ENCODE peak calls at places on chromosomes 13 and 19, in five cellular contexts. R, G, J, E and V are unnamed samples. For H3K9me3, the result is how much of the 10 kb centered on the place peaks cover.

GRCh38 chr13:25371608-25372274 is at the start of gene ATP8A2:
- DNase-seq in R (peak), J (no peak), E (no peak), G (no peak), V (no peak)

GRCh38 chr19:2867025-2867991 is at the start of gene ZNF556:
- DNase-seq in G (no peak), R (no peak), J (peak), E (no peak), V (peak)

GRCh38 chr19:43731854-43732253 is 16.0 kb downstream of the IRGC start:
- DNase-seq in J (no peak), E (no peak), R (no peak), G (no peak), V (no peak)

GRCh38 chr19:35936738-35937268 is 629 bp downstream of the LRFN3 start:
- DNase-seq in E (no peak), J (no peak), G (no peak), R (no peak), V (no peak)

GRCh38 chr13:101706651-101707050 is 254.2 kb downstream of the ITGBL1 start:
- DNase-seq in G (peak), J (no peak), R (no peak), E (no peak), V (no peak)

GRCh38 chr13:30551194-30551593 is 66.5 kb upstream of the USPL1 start:
- DNase-seq in G (no peak), R (no peak), E (no peak), J (no peak), V (no peak)

GRCh38 chr13:36069881-36070366 is 61.3 kb downstream of the DCLK1 start:
- DNase-seq in J (peak), E (no peak), R (no peak), G (no peak), V (peak)

GRCh38 chr13:32136716-32137115 is 105.1 kb downstream of the FRY start:
- DNase-seq in J (no peak), R (no peak), G (no peak), E (no peak), V (no peak)

GRCh38 chr13:35714096-35714495 is 237.6 kb upstream of the MAB21L1 start:
- DNase-seq in R (no peak), E (no peak), G (no peak), J (no peak), V (no peak)

GRCh38 chr19:19405919-19406877 is 723 bp downstream of the GATAD2A start:
- DNase-seq in J (peak), G (peak), R (peak), E (peak), V (peak)

GRCh38 chr13:100088648-100089601 is at the start of gene PCCA:
- DNase-seq in G (peak), R (peak), E (peak), J (peak), V (peak)

GRCh38 chr13:99087954-99088491 is 110.2 kb upstream of the DOCK9 start:
- DNase-seq in G (peak), J (peak), R (no peak), E (no peak), V (no peak)

DNA sequence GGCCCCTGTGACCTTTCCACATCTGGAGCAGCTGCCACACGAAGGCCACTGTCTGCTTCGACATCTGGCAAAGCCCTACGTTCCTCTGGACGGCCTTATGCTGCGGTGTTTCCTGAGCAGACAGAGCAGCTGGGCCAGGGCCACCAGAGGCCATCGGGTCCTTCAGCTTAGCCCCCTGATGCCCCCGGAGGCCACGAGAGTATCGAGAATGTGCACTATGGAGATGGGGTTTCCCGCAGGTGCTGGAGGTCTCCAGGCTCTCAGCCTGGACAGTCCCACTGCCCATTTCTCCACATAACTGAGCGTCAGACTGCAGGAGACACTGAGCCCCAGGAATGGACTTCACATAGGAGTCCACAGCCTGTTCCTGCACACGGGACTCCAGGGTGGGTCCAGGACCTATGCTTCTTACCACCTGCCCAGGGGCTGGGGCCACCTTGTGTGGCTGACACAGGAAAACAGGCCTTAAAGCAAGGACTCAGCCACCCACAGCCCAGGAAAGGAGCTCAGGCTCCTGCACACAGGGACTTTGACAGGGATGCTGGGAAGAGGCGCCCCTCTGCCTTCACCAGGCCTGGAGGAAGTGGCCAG is 80.7 kb downstream of the SLC7A1 start:
- DNase-seq in R (no peak), G (no peak), J (no peak), E (no peak), V (no peak)
- TF ChIP-seq CTCF in R (no peak), G (no peak), J (no peak), E (no peak), V (no peak)

GRCh38 chr19:45972081-45972943 is 1.4 kb downstream of the NOVA2 start:
- DNase-seq in R (peak), G (no peak), J (no peak), E (no peak), V (no peak)
- TF ChIP-seq POLR2A in R (no peak), G (no peak), J (no peak), E (no peak), V (no peak)

DNA sequence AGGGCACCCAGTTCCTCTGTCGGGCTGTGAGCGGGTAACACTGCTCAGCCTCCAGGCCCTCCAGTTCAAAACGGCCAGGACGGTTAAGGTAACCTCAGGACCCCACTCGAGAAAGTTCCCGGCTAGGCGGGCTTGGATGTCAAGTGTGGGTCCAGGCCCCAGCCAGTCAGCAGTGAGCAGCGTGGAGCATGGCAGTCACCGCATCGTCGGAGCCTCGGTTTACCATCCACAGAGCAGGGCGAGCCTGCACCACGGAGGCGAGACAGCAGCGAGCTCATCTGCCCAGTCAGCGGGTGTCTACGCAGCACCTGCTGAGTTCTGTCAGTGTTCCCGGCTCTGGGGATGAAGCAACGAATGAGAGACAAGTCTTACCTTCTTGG is 8.0 kb upstream of the CNOT3 start:
- DNase-seq in E (no peak), J (no peak), R (no peak), G (no peak), V (no peak)
- H3K9me3 ChIP-seq in E (under half), J (under half), R (under half), G (under half), V (under half)

DNA sequence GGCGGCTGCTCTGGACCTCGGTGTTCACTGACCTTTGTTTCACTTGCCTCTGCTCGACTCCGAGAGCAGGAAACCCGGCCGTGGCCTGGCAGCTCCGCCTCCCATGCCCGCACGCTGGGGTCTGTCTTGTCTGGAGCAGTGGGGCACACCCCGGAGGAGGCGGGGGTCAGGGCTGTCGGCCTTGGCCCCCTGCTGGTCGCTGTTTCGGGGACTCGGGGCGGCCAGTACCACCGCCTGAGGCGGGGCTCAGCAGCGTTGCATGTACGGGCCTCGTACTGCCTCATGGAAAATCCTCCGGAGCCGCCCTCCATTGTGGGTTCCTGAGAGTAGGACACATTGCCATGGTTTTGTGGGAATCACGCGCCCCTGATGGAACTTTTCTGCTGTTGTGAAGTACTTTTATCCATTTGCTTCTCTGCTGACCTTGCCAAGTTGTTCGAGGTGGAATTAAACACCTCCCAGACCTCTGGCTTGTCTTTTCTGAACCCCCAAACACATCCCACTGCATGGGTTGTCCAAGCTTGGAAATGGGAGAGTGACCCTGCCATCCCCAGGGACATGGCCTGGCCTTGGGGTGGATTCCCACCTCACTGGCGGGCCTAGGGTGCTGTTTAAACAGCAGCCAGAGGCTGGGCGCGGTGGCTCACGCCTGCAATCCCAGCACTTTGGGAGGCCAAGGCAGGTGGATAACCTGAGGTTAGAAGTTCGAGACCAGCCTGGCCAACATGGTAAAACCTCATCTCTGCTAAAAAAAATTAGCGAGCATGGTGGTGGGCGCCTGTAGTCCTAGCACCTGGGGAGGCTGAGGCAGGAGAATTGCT is 5.5 kb upstream of the NDUFS7 start:
- DNase-seq in R (no peak), E (no peak), G (no peak), J (no peak), V (no peak)
- TF ChIP-seq CTCF in R (no peak), E (no peak), G (no peak), J (no peak), V (no peak)

GRCh38 chr19:40407714-40408600 is 5.2 kb downstream of the PRX start:
- DNase-seq in R (no peak), J (no peak), G (no peak), E (no peak), V (no peak)

GRCh38 chr19:40398417-40399056 is 8.6 kb upstream of the HIPK4 start:
- DNase-seq in J (peak), E (peak), R (peak), G (peak), V (peak)

GRCh38 chr19:40397568-40397906 is 7.6 kb upstream of the HIPK4 start:
- DNase-seq in R (no peak), G (no peak), E (no peak), J (no peak), V (peak)

GRCh38 chr19:40400521-40400920 is 10.5 kb upstream of the HIPK4 start:
- DNase-seq in J (peak), R (no peak), G (no peak), E (no peak), V (no peak)

GRCh38 chr19:40403262-40403984 is 9.8 kb downstream of the PRX start:
- DNase-seq in R (peak), J (peak), G (peak), E (peak), V (peak)
- TF ChIP-seq POLR2A in R (no peak), J (no peak), G (peak), E (no peak), V (no peak)

GRCh38 chr19:9570255-9570654 is 14.0 kb downstream of the ZNF121 start:
- DNase-seq in J (no peak), E (no peak), R (no peak), G (no peak), V (no peak)
- H3K9me3 ChIP-seq in J (under half), E (half or more), R (half or more), G (half or more), V (under half)

DNA sequence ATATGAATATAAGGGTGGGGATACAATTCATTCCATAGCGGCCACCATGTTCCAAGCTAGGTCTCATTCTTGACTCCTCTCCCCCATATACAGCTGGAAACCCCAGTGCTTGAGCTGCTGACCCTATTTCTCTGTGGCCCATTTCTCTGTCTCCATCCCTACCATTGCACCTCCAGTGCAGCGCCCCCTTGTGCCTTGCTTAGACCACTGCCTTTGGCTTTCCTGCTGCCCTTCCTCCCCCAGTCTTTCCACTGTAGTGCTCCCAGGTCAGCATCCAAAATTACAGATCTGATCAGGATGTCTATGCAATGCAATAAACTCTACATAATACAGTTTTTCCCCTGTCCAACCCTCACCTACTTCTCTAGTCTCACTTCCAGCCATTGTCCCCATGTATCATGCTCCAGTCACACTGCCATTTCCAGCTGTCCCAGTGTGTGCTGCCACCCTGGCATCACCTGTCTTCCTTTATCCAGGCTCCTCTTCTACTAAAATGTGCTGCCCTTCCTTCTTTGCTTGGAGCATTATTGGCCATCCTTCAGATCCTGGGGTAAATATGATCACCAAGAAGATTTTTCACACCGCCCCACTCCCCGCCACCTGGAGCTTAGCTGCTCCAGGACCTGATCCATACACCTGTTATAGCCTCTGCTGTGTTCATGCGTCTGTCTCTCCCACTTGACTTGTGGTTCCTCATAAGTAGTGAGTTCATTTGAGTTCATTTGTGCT is 199.4 kb upstream of the IPO5 start:
- DNase-seq in E (no peak), R (peak), G (no peak), J (no peak), V (no peak)
- TF ChIP-seq CTCF in E (no peak), R (peak), G (no peak), J (no peak), V (no peak)

GRCh38 chr19:53365134-53365898 is at the start of gene ZNF525:
- DNase-seq in E (peak), G (peak), R (peak), J (peak), V (peak)
- TF ChIP-seq POLR2A in E (no peak), G (peak), R (no peak), J (no peak), V (no peak)